ENCODE peak calls at places on chromosome 4, in six cellular contexts. Z, K, M, D, L and X are unnamed samples.

GRCh38 chr4:56655627-56656345 is 25.3 kb downstream of the HOPX start:
- DNase-seq in L (peak; percentile 79), Z (no peak), M (no peak), K (no peak), D (no peak), X (peak; percentile 39)

GRCh38 chr4:87843936-87844335 is 11.2 kb downstream of the MEPE start:
- DNase-seq in Z (no peak), D (no peak), M (peak; percentile 52), K (no peak), L (no peak), X (no peak)

GRCh38 chr4:78951862-78952472 is 12.7 kb upstream of the PAQR3 start:
- DNase-seq in D (peak; percentile 13), K (peak; percentile 32), Z (no peak), L (no peak), M (peak; percentile 45), X (no peak)

GRCh38 chr4:5045099-5045498 is 6.2 kb upstream of the STK32B start:
- DNase-seq in M (no peak), L (no peak), K (no peak), Z (no peak), D (no peak), X (no peak)

GRCh38 chr4:185587444-185588161 is 52.3 kb upstream of the PDLIM3 start:
- DNase-seq in D (no peak), L (peak; percentile 83), M (peak; percentile 68), K (no peak), Z (no peak), X (no peak)

GRCh38 chr4:27176881-27177280 is 316.2 kb downstream of the STIM2 start:
- DNase-seq in M (no peak), L (no peak), Z (no peak), K (no peak), D (no peak), X (no peak)

GRCh38 chr4:128455076-128455345 is 167.4 kb upstream of the PGRMC2 start:
- DNase-seq in L (no peak), M (no peak), D (no peak), K (no peak), Z (no peak), X (peak; percentile 45)

GRCh38 chr4:145083891-145084640 is 13.9 kb downstream of the ANAPC10 start:
- DNase-seq in L (no peak), Z (no peak), D (no peak), K (peak; percentile 45), M (peak; percentile 47), X (no peak)

GRCh38 chr4:54657194-54657555 is 582 bp upstream of the KIT start:
- DNase-seq in K (no peak), D (no peak), Z (no peak), M (no peak), L (peak; percentile 74), X (peak; percentile 20)

GRCh38 chr4:98603683-98604573 is 54.5 kb downstream of the TSPAN5 start:
- DNase-seq in D (no peak), K (no peak), Z (no peak), M (peak; percentile 71), L (no peak), X (no peak)

GRCh38 chr4:79528241-79528706 is 120.2 kb upstream of the GK2 start:
- DNase-seq in Z (no peak), D (no peak), L (peak; percentile 32), K (no peak), M (no peak), X (no peak)

GRCh38 chr4:89939994-89940393 is 45.3 kb downstream of the MMRN1 start:
- DNase-seq in M (no peak), D (no peak), Z (no peak), L (no peak), K (no peak), X (peak; percentile 82)

GRCh38 chr4:164197556-164197955 is 556.4 kb upstream of the SMIM31 start:
- DNase-seq in K (no peak), D (no peak), Z (no peak), M (no peak), L (no peak), X (no peak)

GRCh38 chr4:176830971-176831370 is 38.2 kb upstream of the VEGFC start:
- DNase-seq in L (no peak), K (no peak), D (no peak), M (peak; percentile 32), Z (no peak), X (peak; percentile 61)

GRCh38 chr4:151618858-151619257 is 141.9 kb downstream of the GATB start:
- DNase-seq in D (no peak), Z (no peak), M (no peak), L (no peak), K (no peak), X (no peak)

GRCh38 chr4:156972370-156972980 is 876 bp upstream of the PDGFC start:
- DNase-seq in M (peak; percentile 18), D (no peak), K (no peak), L (no peak), Z (no peak), X (no peak)

DNA sequence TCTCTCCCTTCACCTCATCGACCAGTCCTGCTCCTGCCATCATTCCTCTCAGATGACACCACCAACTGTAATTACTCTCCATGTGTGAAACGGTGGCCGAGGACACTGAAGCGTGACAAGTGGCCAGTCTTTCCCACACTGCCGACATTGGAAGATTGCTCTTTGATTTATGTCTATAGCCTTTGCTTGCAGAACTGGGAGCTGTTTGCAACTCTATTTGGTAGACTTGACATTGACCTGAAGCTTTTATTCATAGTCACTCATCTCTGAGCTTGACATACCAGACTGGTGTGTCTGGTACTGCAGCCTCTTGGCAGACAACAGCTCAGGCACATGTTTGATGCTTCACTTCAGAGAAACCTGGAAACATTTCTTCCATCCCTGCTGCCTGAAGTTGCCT is 121.8 kb upstream of the GALNT7 start:
- DNase-seq in D (no peak), M (peak; percentile 3), K (no peak), L (no peak), Z (no peak), X (no peak)
- H3K27ac ChIP-seq in D (no peak overlapping the region), M (no peak overlapping the region), K (no peak overlapping the region), L (no peak overlapping the region), Z (no peak overlapping the region), X (no peak overlapping the region)

GRCh38 chr4:1512738-1513660 is 106.8 kb upstream of the NKX1-1 start:
- DNase-seq in Z (no peak), K (peak; percentile 15), L (peak; percentile 80), M (no peak), D (peak; percentile 25), X (peak; percentile 54)
- H3K4me3 ChIP-seq in Z (peak overlapping the region; percentile 50), K (peak overlapping the region; percentile 30), L (peak overlapping the region; percentile 36), M (no peak overlapping the region), D (peak overlapping the region; percentile 30), X (peak overlapping the region; percentile 24)

DNA sequence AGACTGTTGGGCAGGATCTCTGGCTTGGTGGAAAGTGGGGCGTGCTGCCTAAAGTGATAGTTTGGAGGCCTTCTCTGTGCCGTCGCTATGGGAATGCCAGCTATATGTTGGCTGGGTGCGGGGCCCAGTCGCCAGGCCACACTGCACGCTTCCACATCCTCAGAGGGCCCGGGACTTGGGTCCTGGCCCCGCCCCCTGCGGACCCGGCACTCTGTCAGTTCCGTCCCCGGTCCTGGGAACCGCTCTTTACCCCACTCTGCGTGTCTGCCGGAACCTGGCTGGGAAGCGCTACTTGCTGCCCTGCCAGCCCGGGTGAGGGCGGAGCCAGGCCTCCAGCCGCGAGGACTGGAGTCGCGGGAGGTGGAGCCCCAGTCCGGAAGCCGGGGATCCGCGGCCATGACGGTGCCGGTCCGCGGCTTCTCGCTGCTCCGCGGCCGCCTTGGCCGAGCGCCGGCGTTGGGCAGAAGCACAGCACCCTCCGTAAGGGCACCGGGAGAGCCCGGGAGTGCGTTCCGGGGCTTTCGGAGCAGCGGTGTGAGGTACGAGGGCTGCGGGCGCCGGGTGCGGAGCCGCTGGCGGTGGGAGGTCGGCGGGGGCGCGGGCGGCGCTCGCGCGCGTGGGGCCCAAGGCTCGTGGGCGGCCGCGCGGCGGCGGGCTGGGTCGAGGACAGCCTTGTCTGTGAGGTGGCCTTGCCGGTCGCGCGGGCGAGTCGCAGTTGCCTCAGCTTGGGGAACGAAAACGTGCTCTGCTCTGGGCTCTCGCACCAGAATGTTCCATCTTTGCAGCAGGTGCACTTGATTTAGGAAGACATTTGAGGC is at the start of gene MTHFD2L:
- DNase-seq in D (peak; percentile 89), K (peak; percentile 95), L (peak; percentile 99), M (peak; percentile 93), Z (peak; percentile 97), X (peak; percentile 98)
- TF ChIP-seq POLR2A in D (peak; percentile 71), K (peak; percentile 54), L (peak; percentile 69), M (peak; percentile 81), Z (peak; percentile 61), X (peak; percentile 2)

GRCh38 chr4:25536577-25537325 is 118.9 kb upstream of the SLC34A2 start:
- DNase-seq in M (no peak), K (no peak), L (no peak), D (no peak), Z (no peak), X (no peak)

GRCh38 chr4:25535278-25535677 is 120.4 kb upstream of the SLC34A2 start:
- DNase-seq in D (no peak), L (no peak), M (no peak), Z (no peak), K (no peak), X (no peak)

GRCh38 chr4:25533237-25533636 is 122.4 kb upstream of the SLC34A2 start:
- DNase-seq in Z (no peak), D (no peak), M (no peak), L (no peak), K (no peak), X (peak; percentile 61)

GRCh38 chr4:25538430-25538829 is 117.2 kb upstream of the SLC34A2 start:
- DNase-seq in L (no peak), Z (no peak), M (no peak), K (no peak), D (no peak), X (no peak)

GRCh38 chr4:25535701-25536473 is 119.8 kb upstream of the SLC34A2 start:
- DNase-seq in D (no peak), M (no peak), K (no peak), L (no peak), Z (no peak), X (no peak)
- H3K27ac ChIP-seq in D (no peak overlapping the region), M (no peak overlapping the region), K (no peak overlapping the region), L (no peak overlapping the region), Z (no peak overlapping the region), X (no peak overlapping the region)

GRCh38 chr4:168840988-168841681 is 168.9 kb downstream of the CBR4 start:
- DNase-seq in K (no peak), D (no peak), L (no peak), M (no peak), Z (no peak), X (peak; percentile 66)
- H3K4me3 ChIP-seq in K (no peak overlapping the region), D (no peak overlapping the region), L (no peak overlapping the region), M (no peak overlapping the region), Z (peak overlapping the region; percentile 24), X (no peak overlapping the region)